ENCODE peak calls at places on chromosome 12, in seven cellular contexts. V is fibroblast of the aortic adventitia, C is colonic mucosa, G is left lung, Z is PC-3, Q is stomach, P is ascending aorta. I is an unnamed sample.

GRCh38 chr12:124082012-124082411 is 109.0 kb downstream of the ZNF664 start:
- DNase-seq in V (no peak), C (no peak), G (no peak), Z (no peak), Q (no peak), P (no peak), I (no peak)

GRCh38 chr12:2629051-2629450 is 165.7 kb upstream of the FKBP4 start:
- DNase-seq in V (no peak), C (no peak), G (no peak), Z (no peak), Q (no peak), P (no peak), I (no peak)

GRCh38 chr12:79407671-79408622 is 282.8 kb downstream of the PAWR start:
- DNase-seq in V (peak), C (peak), G (peak), Z (peak), Q (peak), P (no peak), I (no peak)

GRCh38 chr12:26058308-26058707 is 66.5 kb downstream of the BHLHE41 start:
- DNase-seq in V (no peak), C (no peak), G (no peak), Z (peak), Q (no peak), P (no peak), I (no peak)

GRCh38 chr12:3655331-3655900 is 97.5 kb downstream of the CRACR2A start:
- DNase-seq in V (peak), C (no peak), G (no peak), Z (peak), Q (no peak), P (no peak), I (no peak)

GRCh38 chr12:65419284-65420072 is 141.0 kb downstream of the MSRB3 start:
- DNase-seq in V (no peak), C (no peak), G (no peak), Z (no peak), Q (no peak), P (no peak), I (no peak)

GRCh38 chr12:47377414-47378221 is 297.9 kb upstream of the AMIGO2 start:
- DNase-seq in V (peak), C (peak), G (peak), Z (peak), Q (peak), P (peak), I (no peak)

GRCh38 chr12:114384746-114385145 is 21.2 kb downstream of the TBX5 start:
- DNase-seq in V (peak), C (no peak), G (no peak), Z (no peak), Q (no peak), P (no peak), I (no peak)

GRCh38 chr12:26097046-26097878 is 27.6 kb downstream of the BHLHE41 start:
- DNase-seq in V (peak), C (peak), G (peak), Z (peak), Q (peak), P (no peak), I (peak)

GRCh38 chr12:1913377-1914115 is 4.9 kb downstream of the CACNA2D4 start:
- DNase-seq in V (no peak), C (no peak), G (no peak), Z (no peak), Q (peak), P (no peak), I (no peak)

GRCh38 chr12:102421801-102422583 is 58.4 kb downstream of the IGF1 start:
- DNase-seq in V (no peak), C (no peak), G (no peak), Z (no peak), Q (no peak), P (no peak), I (no peak)

GRCh38 chr12:106226884-106227640 is 20.8 kb downstream of the CKAP4 start:
- DNase-seq in V (peak), C (peak), G (no peak), Z (peak), Q (no peak), P (no peak), I (no peak)

GRCh38 chr12:124457287-124458219 is 109.9 kb downstream of the NCOR2 start:
- DNase-seq in V (peak), C (peak), G (peak), Z (no peak), Q (peak), P (peak), I (peak)

GRCh38 chr12:131808744-131809371 is 19.3 kb upstream of the MMP17 start:
- DNase-seq in V (no peak), C (no peak), G (no peak), Z (no peak), Q (no peak), P (no peak), I (no peak)

GRCh38 chr12:6226002-6226700 is 26.0 kb downstream of the CD9 start:
- DNase-seq in V (peak), C (peak), G (peak), Z (no peak), Q (peak), P (peak), I (no peak)

GRCh38 chr12:102249073-102249854 is 51.6 kb upstream of the PMCH start:
- DNase-seq in V (no peak), C (no peak), G (no peak), Z (peak), Q (no peak), P (no peak), I (no peak)

GRCh38 chr12:44000309-44000952 is 164.6 kb downstream of the TMEM117 start:
- DNase-seq in V (peak), C (peak), G (no peak), Z (peak), Q (no peak), P (no peak), I (no peak)

GRCh38 chr12:93139028-93139665 is 210.1 kb upstream of the EEA1 start:
- DNase-seq in V (no peak), C (no peak), G (no peak), Z (peak), Q (no peak), P (no peak), I (no peak)

GRCh38 chr12:34398366-34398705 is 376.0 kb downstream of the ALG10 start:
- DNase-seq in V (no peak), C (peak), G (peak), Z (no peak), Q (peak), P (no peak), I (peak)

GRCh38 chr12:112961074-112961473 is 17.2 kb upstream of the OAS2 start:
- DNase-seq in V (no peak), C (no peak), G (no peak), Z (no peak), Q (no peak), P (no peak), I (no peak)

GRCh38 chr12:113874999-113875561 is 91.0 kb downstream of the RBM19 start:
- DNase-seq in V (peak), C (no peak), G (no peak), Z (peak), Q (no peak), P (no peak), I (no peak)

GRCh38 chr12:60230103-60230502 is 634.3 kb downstream of the SLC16A7 start:
- DNase-seq in V (no peak), C (no peak), G (no peak), Z (peak), Q (no peak), P (no peak), I (no peak)

GRCh38 chr12:2347844-2348476 is 295.2 kb downstream of the CACNA1C start:
- DNase-seq in V (no peak), C (no peak), G (no peak), Z (no peak), Q (no peak), P (no peak), I (no peak)

GRCh38 chr12:1306817-1307216 is 287.6 kb downstream of the FBXL14 start:
- DNase-seq in V (no peak), C (no peak), G (no peak), Z (no peak), Q (no peak), P (no peak), I (no peak)

GRCh38 chr12:88448337-88448944 is 131.8 kb downstream of the KITLG start:
- DNase-seq in V (no peak), C (no peak), G (no peak), Z (no peak), Q (peak), P (no peak), I (no peak)

GRCh38 chr12:102314821-102315220 is 117.2 kb upstream of the PMCH start:
- DNase-seq in V (peak), C (no peak), G (no peak), Z (no peak), Q (no peak), P (no peak), I (no peak)

GRCh38 chr12:121626853-121627623 is 708 bp downstream of the ORAI1 start:
- DNase-seq in V (peak), C (peak), G (peak), Z (peak), Q (peak), P (peak), I (peak)

GRCh38 chr12:27665704-27666103 is 30.5 kb upstream of the REP15 start:
- DNase-seq in V (no peak), C (no peak), G (no peak), Z (no peak), Q (no peak), P (no peak), I (no peak)

GRCh38 chr12:6345319-6346071 is 3.6 kb upstream of the TNFRSF1A start:
- DNase-seq in V (peak), C (no peak), G (peak), Z (peak), Q (peak), P (peak), I (no peak)

GRCh38 chr12:12185424-12185823 is 81.4 kb downstream of the LRP6 start:
- DNase-seq in V (peak), C (no peak), G (no peak), Z (no peak), Q (no peak), P (no peak), I (no peak)

DNA sequence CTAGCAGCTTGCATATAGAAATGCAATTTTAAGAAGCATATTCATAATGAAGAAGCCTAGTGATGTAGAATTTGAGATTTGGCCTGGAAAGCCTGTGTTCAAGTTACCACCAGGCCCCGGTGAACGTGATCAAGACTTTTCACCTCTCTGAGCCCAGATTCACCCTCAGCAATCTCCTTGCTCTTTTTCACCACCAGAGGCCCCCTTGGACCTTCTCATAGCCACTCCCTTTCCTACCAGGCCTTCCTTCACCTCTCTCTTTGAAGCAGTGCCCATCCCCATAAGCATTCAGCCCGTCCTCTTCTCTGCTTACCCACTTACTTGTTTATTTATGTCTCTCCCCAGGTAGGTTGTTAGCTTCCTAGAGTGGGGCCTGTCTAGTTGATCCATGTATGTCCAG is 1280.9 kb downstream of the AACS start:
- DNase-seq in V (no peak), C (no peak), G (no peak), Z (no peak), Q (no peak), P (no peak), I (no peak)
- TF ChIP-seq CTCF in V (no peak), C (no peak), G (no peak), Z (no peak), Q (no peak), P (no peak), I (no peak)

GRCh38 chr12:95740751-95741150 is 49.8 kb downstream of the NTN4 start:
- DNase-seq in V (no peak), C (no peak), G (no peak), Z (no peak), Q (no peak), P (no peak), I (no peak)
- TF ChIP-seq CTCF in V (no peak), C (no peak), G (no peak), Z (no peak), Q (no peak), P (no peak), I (no peak)

DNA sequence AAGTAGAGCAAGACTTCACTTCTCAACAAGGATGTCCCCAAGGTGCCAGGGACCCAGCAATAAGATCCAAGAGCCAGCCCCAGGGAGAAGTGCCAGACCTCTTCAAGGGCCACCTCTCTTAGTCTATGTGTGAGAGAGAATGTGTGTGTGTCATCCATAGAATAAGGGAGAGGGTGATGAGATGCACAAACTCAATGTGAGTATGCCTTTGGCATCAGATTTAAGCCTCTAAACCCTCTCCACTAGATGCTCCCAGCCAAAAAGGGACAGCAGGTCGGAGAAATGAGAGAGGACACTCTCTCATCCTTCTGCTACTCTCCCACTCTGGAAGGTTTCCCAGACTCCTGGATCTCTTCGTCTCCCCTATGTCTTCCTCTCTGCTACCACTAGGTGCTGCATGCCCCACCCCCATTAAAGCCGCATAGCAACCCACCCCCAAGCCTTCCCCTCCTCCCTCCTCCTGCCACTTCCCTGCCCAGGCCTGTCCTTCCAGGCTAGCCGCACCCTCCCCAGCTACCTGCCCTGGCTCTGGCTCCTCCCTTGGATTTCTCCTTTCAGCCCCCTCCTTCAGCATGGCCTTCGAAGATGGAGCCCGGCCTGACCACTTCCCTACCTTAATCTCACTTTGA is 7.6 kb downstream of the RARG start:
- DNase-seq in V (no peak), C (peak), G (no peak), Z (peak), Q (no peak), P (no peak), I (no peak)
- TF ChIP-seq CTCF in V (peak), C (no peak), G (no peak), Z (peak), Q (peak), P (no peak), I (no peak)

GRCh38 chr12:30837595-30837994 is 82.8 kb upstream of the CAPRIN2 start:
- DNase-seq in V (no peak), C (no peak), G (no peak), Z (no peak), Q (no peak), P (no peak), I (no peak)

GRCh38 chr12:30843211-30843610 is 83.3 kb upstream of the TSPAN11 start:
- DNase-seq in V (no peak), C (no peak), G (no peak), Z (no peak), Q (no peak), P (no peak), I (no peak)

GRCh38 chr12:30840715-30841114 is 85.8 kb upstream of the TSPAN11 start:
- DNase-seq in V (no peak), C (no peak), G (no peak), Z (no peak), Q (no peak), P (no peak), I (no peak)

GRCh38 chr12:30836656-30837445 is 82.1 kb upstream of the CAPRIN2 start:
- DNase-seq in V (no peak), C (no peak), G (no peak), Z (peak), Q (no peak), P (no peak), I (no peak)

DNA sequence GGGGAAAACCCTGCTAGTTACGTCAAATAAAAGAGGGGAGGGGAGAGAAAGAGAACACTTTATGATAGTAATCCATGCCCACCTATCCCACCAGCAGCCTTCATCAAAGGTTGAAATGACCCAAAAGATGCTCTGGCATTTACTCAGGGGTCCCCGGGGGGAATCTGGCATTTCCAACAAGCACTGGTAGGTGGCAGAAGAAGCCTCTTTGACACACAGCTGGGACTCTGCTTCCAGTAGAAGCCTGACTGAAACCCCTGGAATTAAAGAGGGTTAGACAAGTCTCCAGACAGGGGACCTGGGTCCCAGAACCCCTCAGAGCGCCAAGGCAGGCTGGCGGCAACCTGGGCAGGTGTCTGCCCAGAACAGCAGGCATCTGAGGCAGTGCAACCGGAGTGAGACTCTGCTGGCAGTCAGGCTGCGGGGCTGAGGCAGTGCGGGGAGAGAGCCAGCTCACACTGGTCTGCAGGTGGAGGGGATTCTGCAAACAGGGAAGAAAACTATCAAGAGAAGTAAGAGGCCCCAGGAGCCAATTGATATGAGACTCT is 85.0 kb upstream of the CAPRIN2 start:
- DNase-seq in V (no peak), C (no peak), G (no peak), Z (no peak), Q (no peak), P (no peak), I (no peak)
- TF ChIP-seq CTCF in V (no peak), C (no peak), G (no peak), Z (no peak), Q (no peak), P (no peak), I (no peak)

GRCh38 chr12:77685906-77686305 is 144.8 kb upstream of the NAV3 start:
- DNase-seq in V (no peak), C (no peak), G (no peak), Z (no peak), Q (no peak), P (no peak), I (no peak)

GRCh38 chr12:77686760-77687159 is 143.9 kb upstream of the NAV3 start:
- DNase-seq in V (peak), C (no peak), G (no peak), Z (no peak), Q (no peak), P (no peak), I (no peak)

GRCh38 chr12:77687346-77687745 is 143.3 kb upstream of the NAV3 start:
- DNase-seq in V (peak), C (no peak), G (no peak), Z (no peak), Q (no peak), P (no peak), I (no peak)

GRCh38 chr12:77682488-77682887 is 148.2 kb upstream of the NAV3 start:
- DNase-seq in V (no peak), C (no peak), G (no peak), Z (no peak), Q (no peak), P (no peak), I (no peak)

DNA sequence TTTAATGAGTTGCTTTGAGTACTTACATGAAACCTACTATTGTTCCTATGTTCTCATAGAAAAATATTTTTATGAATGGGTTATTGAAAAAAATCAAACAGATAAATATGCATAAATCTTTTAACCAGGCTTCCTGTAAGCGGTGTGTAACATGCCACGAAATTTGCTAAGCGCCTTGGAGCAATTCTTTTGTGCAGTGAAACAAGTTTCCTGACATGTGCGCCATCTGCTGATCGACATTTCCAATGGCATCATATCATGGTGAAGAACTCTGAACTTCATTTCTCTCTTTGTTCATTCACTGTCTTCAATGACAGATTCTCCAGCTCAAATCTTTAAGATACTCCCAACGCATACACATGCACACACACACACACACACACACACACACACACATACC is 145.6 kb upstream of the NAV3 start:
- DNase-seq in V (peak), C (peak), G (peak), Z (peak), Q (peak), P (no peak), I (no peak)
- TF ChIP-seq CTCF in V (peak), C (peak), G (peak), Z (peak), Q (peak), P (no peak), I (no peak)

GRCh38 chr12:85441740-85442139 is 161.7 kb downstream of the ALX1 start:
- DNase-seq in V (peak), C (no peak), G (no peak), Z (peak), Q (no peak), P (no peak), I (no peak)
- TF ChIP-seq CTCF in V (peak), C (no peak), G (no peak), Z (peak), Q (no peak), P (no peak), I (no peak)

GRCh38 chr12:104339663-104340062 is 36.1 kb downstream of the EID3 start:
- DNase-seq in V (peak), C (no peak), G (no peak), Z (no peak), Q (no peak), P (no peak), I (no peak)
- TF ChIP-seq CTCF in V (no peak), C (no peak), G (no peak), Z (peak), Q (no peak), P (no peak), I (no peak)

GRCh38 chr12:39736406-39736805 is 116.8 kb upstream of the ABCD2 start:
- DNase-seq in V (no peak), C (peak), G (no peak), Z (no peak), Q (no peak), P (no peak), I (no peak)
- TF ChIP-seq CTCF in V (no peak), C (no peak), G (no peak), Z (no peak), Q (no peak), P (no peak), I (no peak)

DNA sequence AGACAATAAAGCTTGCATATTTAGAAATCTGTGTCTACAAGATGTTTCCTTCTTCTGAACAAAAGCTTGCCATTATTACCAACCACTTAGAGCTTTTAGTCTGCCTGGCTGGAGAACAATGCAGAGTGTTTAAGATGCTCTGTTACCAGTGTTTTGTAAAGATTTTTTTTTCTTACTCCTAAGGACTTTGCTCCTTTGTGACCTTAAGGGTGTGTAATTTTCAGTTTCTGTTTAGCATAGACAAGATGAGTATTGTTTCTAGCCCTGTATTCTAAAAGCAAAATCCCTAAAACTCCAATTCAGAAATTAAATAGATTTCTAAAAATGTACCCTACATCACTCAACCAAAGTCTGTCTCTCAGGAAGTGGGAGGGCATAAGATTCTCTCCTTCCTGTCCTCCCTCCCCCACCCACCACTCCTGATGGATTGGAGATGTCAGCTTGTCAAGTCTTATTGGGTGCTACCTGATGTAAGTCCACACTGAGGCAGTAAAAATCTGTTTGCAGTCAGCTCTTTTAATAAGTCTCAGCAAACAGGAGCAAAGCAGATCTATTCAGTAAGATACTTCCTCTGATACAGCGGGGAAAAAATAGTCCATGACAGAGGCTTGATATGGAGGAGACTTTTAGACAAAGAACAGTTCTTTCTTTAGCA is 267.5 kb downstream of the GRIN2B start:
- DNase-seq in V (no peak), C (peak), G (no peak), Z (no peak), Q (no peak), P (no peak), I (no peak)
- TF ChIP-seq CTCF in V (no peak), C (no peak), G (no peak), Z (no peak), Q (no peak), P (no peak), I (no peak)

I was measured in natural killer cell.